ENCODE peak calls at places on chromosomes 7 and 10, in six cellular contexts. H is body of pancreas, M is AG09309, Y is thyroid gland, Q is HFF-Myc, J is bronchial epithelial cell. W is an unnamed sample.

GRCh38 chr10:26799342-26799741 is 61.4 kb downstream of the ABI1 start:
- DNase-seq in M (no peak), J (no peak), H (no peak), Q (no peak), Y (peak; percentile 37), W (no peak)

GRCh38 chr7:100093054-100093453 is 4.3 kb downstream of the COPS6 start:
- DNase-seq in J (no peak), Q (no peak), M (no peak), Y (no peak), H (no peak), W (no peak)

GRCh38 chr7:69837387-69838068 is 239.3 kb downstream of the AUTS2 start:
- DNase-seq in J (no peak), H (no peak), Y (no peak), M (no peak), Q (no peak), W (peak; percentile 42)

GRCh38 chr7:157650801-157651200 is 314.0 kb downstream of the DNAJB6 start:
- DNase-seq in Q (no peak), Y (no peak), J (no peak), H (no peak), M (no peak), W (no peak)

GRCh38 chr10:22573820-22574569 is 140.4 kb downstream of the PIP4K2A start:
- DNase-seq in Y (no peak), M (no peak), J (peak; percentile 11), Q (no peak), H (no peak), W (peak; percentile 55)

GRCh38 chr10:87845624-87846377 is 17.5 kb downstream of the KLLN start:
- DNase-seq in Q (no peak), Y (no peak), J (peak; percentile 92), M (no peak), H (no peak), W (peak; percentile 91)

GRCh38 chr10:117663750-117664149 is 121.2 kb downstream of the EMX2 start:
- DNase-seq in H (peak; percentile 17), Y (no peak), M (peak; percentile 3), J (peak; percentile 84), Q (peak; percentile 84), W (peak; percentile 97)

GRCh38 chr7:106471021-106471420 is 186.2 kb upstream of the NAMPT start:
- DNase-seq in M (no peak), Q (no peak), J (no peak), Y (no peak), H (no peak), W (no peak)

GRCh38 chr10:18689498-18689897 is 30.3 kb downstream of the ARL5B start:
- DNase-seq in Q (no peak), J (peak; percentile 39), M (no peak), H (no peak), Y (no peak), W (peak; percentile 76)

GRCh38 chr7:107080099-107080505 is 35.6 kb downstream of the PRKAR2B start:
- DNase-seq in J (no peak), H (no peak), Q (no peak), M (no peak), Y (no peak), W (no peak)

GRCh38 chr7:8481752-8482446 is 48.5 kb downstream of the NXPH1 start:
- DNase-seq in Q (no peak), Y (no peak), M (no peak), H (no peak), J (no peak), W (no peak)

GRCh38 chr10:108597657-108598319 is 1325.5 kb downstream of the XPNPEP1 start:
- DNase-seq in Y (no peak), J (no peak), H (no peak), Q (no peak), M (no peak), W (no peak)

GRCh38 chr7:46165281-46165680 is 244.2 kb upstream of the IGFBP3 start:
- DNase-seq in J (peak; percentile 65), Y (no peak), H (no peak), M (no peak), Q (no peak), W (no peak)

GRCh38 chr7:40234046-40234445 is 99.2 kb downstream of the SUGCT start:
- DNase-seq in Y (no peak), M (no peak), H (peak; percentile 37), J (no peak), Q (no peak), W (no peak)

GRCh38 chr7:45679516-45679915 is 105.3 kb downstream of the ADCY1 start:
- DNase-seq in Y (no peak), J (no peak), H (peak; percentile 5), Q (no peak), M (no peak), W (no peak)

GRCh38 chr7:47470567-47471357 is 111.1 kb downstream of the TNS3 start:
- DNase-seq in M (no peak), Y (peak; percentile 77), Q (no peak), J (no peak), H (peak; percentile 86), W (no peak)

GRCh38 chr10:30062090-30062489 is 2.7 kb upstream of the JCAD start:
- DNase-seq in H (no peak), Q (peak; percentile 36), M (peak; percentile 91), Y (no peak), J (no peak), W (peak; percentile 85)

GRCh38 chr10:46297406-46298204 is 10.8 kb downstream of the ANTXRL start:
- DNase-seq in Y (no peak), H (no peak), J (no peak), Q (no peak), M (no peak), W (no peak)

DNA sequence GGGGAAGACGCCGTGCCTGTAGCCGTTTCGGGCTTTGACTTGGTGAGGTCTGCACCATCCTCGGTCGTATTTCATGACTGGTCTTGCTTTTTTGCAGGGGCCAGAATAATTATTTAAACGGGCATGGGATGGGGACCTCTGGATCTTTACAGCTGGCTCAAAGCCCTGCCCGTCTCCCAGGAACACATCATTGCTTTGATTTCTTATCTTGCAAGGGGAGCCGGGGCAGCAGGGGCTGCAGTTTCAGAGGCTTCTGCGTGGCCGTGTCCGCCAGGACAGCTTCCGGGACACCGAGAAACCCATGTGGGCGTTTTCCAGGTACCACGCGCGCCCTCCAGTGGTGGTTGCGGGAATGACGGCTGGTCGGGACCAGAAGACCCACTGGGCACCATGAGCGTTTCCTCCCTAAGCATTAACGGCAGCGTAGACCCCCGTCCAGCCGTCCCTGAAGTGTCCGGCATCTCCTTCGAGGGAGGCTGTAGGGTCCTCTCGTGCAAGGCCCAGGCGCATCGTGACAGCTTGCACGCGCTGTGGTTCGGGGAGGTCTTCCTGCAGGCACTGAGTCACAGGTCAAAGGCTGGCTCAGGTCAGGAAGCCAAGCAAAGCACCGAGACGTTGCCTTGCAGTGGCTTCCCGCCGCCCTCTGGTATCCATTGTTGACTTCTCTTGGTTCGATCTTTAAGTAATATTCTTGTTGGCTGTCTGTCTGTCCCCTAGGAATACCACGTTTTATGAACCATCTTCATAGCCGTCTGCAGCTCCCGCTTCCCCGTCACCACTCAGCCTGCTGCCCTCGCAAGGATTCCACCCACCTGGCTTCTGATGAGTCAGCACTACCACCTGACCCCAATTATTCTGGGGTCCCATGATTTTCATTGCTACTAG is 16.2 kb upstream of the ZFAND2A start:
- DNase-seq in M (no peak), Q (no peak), J (peak; percentile 50), H (peak; percentile 89), Y (peak; percentile 85), W (peak; percentile 80)
- H3K4me3 ChIP-seq in M (peak overlapping the region; percentile 3), Q (no peak overlapping the region), J (peak overlapping the region; percentile 3), H (no peak overlapping the region), Y (no peak overlapping the region), W (peak overlapping the region; percentile 45)

DNA sequence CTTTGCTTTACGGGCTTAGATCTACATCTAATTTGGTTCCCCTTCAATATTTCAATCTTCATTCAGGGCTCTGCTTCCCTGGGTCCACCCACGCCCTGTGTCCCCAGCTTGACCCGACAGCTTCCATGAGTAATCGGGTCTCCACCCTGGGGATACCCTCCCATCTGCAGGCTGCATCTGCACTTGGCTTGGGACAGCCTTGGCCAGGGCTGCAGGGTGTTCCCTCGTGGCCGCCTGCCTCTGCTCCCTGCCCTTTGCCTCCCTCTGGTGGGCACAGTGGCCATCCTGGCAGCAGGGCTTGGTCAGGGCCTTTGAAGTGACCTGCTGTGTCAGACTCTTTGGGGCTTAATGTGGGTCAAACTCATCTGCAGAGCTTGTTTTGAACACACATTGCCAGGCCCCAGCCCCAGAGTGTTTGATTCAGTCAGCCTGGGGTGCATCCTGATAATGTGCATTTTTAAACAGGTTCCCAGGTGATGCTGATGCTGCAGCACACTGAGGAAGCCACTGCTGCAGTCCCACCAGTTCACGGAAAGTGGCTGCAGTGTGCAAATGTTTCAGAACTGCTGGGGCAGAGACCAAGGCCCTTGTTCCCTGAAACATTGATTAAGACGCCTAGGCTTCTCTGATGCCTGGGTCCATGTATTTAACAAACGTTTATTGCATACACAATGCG is 80.7 kb upstream of the SEC61G start:
- DNase-seq in Y (peak; percentile 68), M (no peak), Q (no peak), H (peak; percentile 52), J (peak; percentile 57), W (peak; percentile 61)
- TF ChIP-seq CTCF in Y (peak; percentile 64), M (peak; percentile 82), Q (peak; percentile 79), H (peak; percentile 55), J (peak; percentile 81), W (peak; percentile 76)

DNA sequence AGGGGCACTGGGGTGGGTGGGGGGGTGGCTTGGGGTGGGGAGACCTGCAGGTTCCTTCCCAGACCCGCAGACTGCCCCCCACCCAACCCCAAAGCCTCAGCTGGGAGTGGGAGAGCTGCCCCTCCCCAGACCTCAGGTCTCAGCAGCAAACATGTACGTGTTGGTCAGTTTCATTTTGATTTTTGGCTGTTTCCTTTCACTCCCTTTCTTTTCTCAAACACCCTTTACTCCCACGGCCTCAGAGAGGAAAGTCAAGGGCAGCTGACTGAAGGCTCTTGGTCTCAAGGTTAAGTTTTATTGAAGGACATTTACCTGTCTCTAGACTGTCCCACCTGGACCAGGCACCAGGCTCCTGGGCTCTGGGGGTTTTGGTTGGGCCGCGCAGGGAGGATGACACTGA is 34.1 kb upstream of the HSPB1 start:
- DNase-seq in J (no peak), M (no peak), Y (no peak), H (no peak), Q (no peak), W (no peak)
- H3K4me3 ChIP-seq in J (no peak overlapping the region), M (no peak overlapping the region), Y (no peak overlapping the region), H (no peak overlapping the region), Q (no peak overlapping the region), W (no peak overlapping the region)

DNA sequence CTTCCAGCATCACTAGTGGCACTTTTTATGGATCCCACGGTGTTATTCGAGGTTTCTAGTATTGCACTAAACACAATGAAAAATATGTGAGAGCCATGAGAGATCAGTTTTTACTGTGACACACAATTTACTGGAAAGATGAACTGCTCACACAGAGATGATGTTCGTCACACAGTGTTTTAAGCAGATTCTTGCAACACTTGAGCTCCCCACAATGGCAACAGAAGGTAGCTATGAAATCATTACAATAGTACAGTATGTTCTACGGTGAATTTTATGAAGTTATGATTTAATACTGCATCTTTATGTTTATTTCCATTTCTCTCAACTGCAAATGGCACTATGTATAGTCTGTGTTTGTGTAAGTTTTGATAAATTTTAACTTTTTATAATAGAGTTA is 27.4 kb upstream of the ENTPD1 start:
- DNase-seq in M (no peak), H (no peak), J (no peak), Y (no peak), Q (no peak), W (peak; percentile 84)
- TF ChIP-seq CTCF in M (no peak), H (no peak), J (no peak), Y (no peak), Q (no peak), W (peak; percentile 26)

W was measured in choroid plexus epithelial cell.